ENCODE peak calls at places on chromosomes 4 and X, in eight cellular contexts. Q is GM12892, B is GM23338, A is tibial nerve, N is fibroblast of villous mesenchyme, T is NCI-H345, Y is omental fat pad, D is NCI-H1694. W is an unnamed sample.

GRCh38 chrX:118261136-118261535 is 84.8 kb upstream of the WDR44 start:
- DNase-seq in Y (no peak), B (no peak), T (no peak), A (no peak), N (no peak), D (no peak), Q (no peak), W (peak)

GRCh38 chrX:57453901-57454300 is 137.9 kb upstream of the ZXDB start:
- DNase-seq in Q (no peak), A (no peak), T (no peak), B (peak), N (peak), Y (no peak), D (no peak), W (no peak)

GRCh38 chr4:185840201-185840600 is 28.2 kb upstream of the SORBS2 start:
- DNase-seq in Y (no peak), D (no peak), N (no peak), Q (no peak), B (no peak), T (no peak), A (no peak), W (no peak)

GRCh38 chrX:149003863-149004660 is 501.0 kb downstream of the IDS start:
- DNase-seq in A (no peak), N (no peak), Q (no peak), D (no peak), B (no peak), T (no peak), Y (no peak), W (no peak)

GRCh38 chr4:164215113-164215741 is 538.7 kb upstream of the SMIM31 start:
- DNase-seq in D (no peak), B (peak), A (no peak), N (no peak), Q (no peak), T (no peak), Y (no peak), W (no peak)

GRCh38 chrX:43707812-43708548 is 51.9 kb downstream of the MAOA start:
- DNase-seq in A (peak), B (no peak), T (no peak), Q (no peak), Y (no peak), N (peak), D (no peak), W (no peak)

GRCh38 chr4:108068422-108068821 is 78.7 kb downstream of the HADH start:
- DNase-seq in D (no peak), N (no peak), A (no peak), Y (no peak), T (no peak), B (no peak), Q (no peak), W (no peak)

GRCh38 chr4:89562715-89563114 is 255.1 kb upstream of the GPRIN3 start:
- DNase-seq in N (peak), T (no peak), Y (no peak), Q (no peak), B (no peak), D (no peak), A (no peak), W (no peak)

GRCh38 chrX:45745479-45745878 is 544.8 kb upstream of the DIPK2B start:
- DNase-seq in T (no peak), A (no peak), Q (no peak), Y (no peak), N (peak), B (no peak), D (no peak), W (no peak)

GRCh38 chrX:18354369-18355329 is at the start of gene SCML2:
- DNase-seq in B (peak), Q (no peak), A (peak), D (no peak), N (peak), Y (no peak), T (peak), W (no peak)

GRCh38 chr4:85452073-85452764 is 22.7 kb upstream of the ARHGAP24 start:
- DNase-seq in N (peak), B (no peak), Y (no peak), Q (no peak), T (no peak), A (no peak), D (no peak), W (no peak)

GRCh38 chr4:52643846-52644245 is 15.3 kb downstream of the USP46 start:
- DNase-seq in N (peak), T (no peak), D (no peak), Y (no peak), A (peak), B (no peak), Q (no peak), W (no peak)

GRCh38 chr4:10582059-10582686 is 102.4 kb downstream of the CLNK start:
- DNase-seq in Q (no peak), A (peak), B (peak), Y (no peak), T (peak), D (peak), N (peak), W (no peak)

GRCh38 chrX:38142598-38142997 is 78.1 kb downstream of the SRPX start:
- DNase-seq in D (no peak), N (peak), Y (no peak), A (peak), B (no peak), Q (no peak), T (no peak), W (no peak)

GRCh38 chr4:3865986-3866812 is 100.0 kb downstream of the ADRA2C start:
- DNase-seq in D (no peak), N (no peak), A (no peak), T (no peak), Q (no peak), B (no peak), Y (no peak), W (no peak)

GRCh38 chrX:70196961-70197805 is 19.9 kb downstream of the DGAT2L6 start:
- DNase-seq in Q (no peak), A (peak), T (peak), B (peak), Y (peak), D (peak), N (peak), W (no peak)

GRCh38 chr4:1017211-1017610 is 5.8 kb downstream of the FGFRL1 start:
- DNase-seq in D (no peak), B (no peak), N (no peak), Q (no peak), A (no peak), Y (no peak), T (no peak), W (no peak)

GRCh38 chrX:11398785-11399184 is 105.6 kb downstream of the AMELX start:
- DNase-seq in T (no peak), D (no peak), A (no peak), B (no peak), Q (no peak), N (no peak), Y (no peak), W (no peak)

GRCh38 chr4:24704152-24704551 is 91.2 kb upstream of the SOD3 start:
- DNase-seq in Q (no peak), Y (no peak), N (no peak), B (peak), T (no peak), A (no peak), D (no peak), W (no peak)

GRCh38 chr4:136306361-136306760 is 1225.9 kb downstream of the PCDH18 start:
- DNase-seq in N (no peak), B (no peak), T (no peak), Q (no peak), Y (no peak), A (no peak), D (no peak), W (no peak)

W was measured in NCI-H524 treated with DMSO at 0.1 percent for 48 hours.